ENCODE peak calls at places on chromosomes 5 and 9, in nine cellular contexts. K is AG04449, X is endodermal cell, G is HCT116, Y is ovary, A is choroid plexus epithelial cell, V is astrocyte of the spinal cord, W is epithelial cell of proximal tubule, R is fibroblast of the aortic adventitia. C is an unnamed sample.

GRCh38 chr5:117568622-117569021 is 994.0 kb upstream of the SEMA6A start:
- DNase-seq in K (no peak), V (no peak), W (no peak), A (no peak), G (no peak), X (no peak), R (peak), Y (no peak), C (no peak)

GRCh38 chr5:159106569-159107282 is 7.0 kb upstream of the EBF1 start:
- DNase-seq in X (peak), Y (peak), G (peak), A (peak), K (no peak), W (no peak), V (peak), R (peak), C (peak)

GRCh38 chr9:129968690-129969485 is 74.1 kb downstream of the FNBP1 start:
- DNase-seq in X (no peak), G (no peak), V (peak), K (peak), W (peak), A (peak), R (peak), Y (no peak), C (peak)

GRCh38 chr5:89117131-89117644 is 234.2 kb upstream of the MEF2C start:
- DNase-seq in V (no peak), A (no peak), G (no peak), Y (no peak), R (no peak), X (no peak), W (peak), K (no peak), C (no peak)

GRCh38 chr5:142551242-142552067 is 134.4 kb downstream of the FGF1 start:
- DNase-seq in V (no peak), K (no peak), Y (peak), W (no peak), R (no peak), A (peak), G (no peak), X (peak), C (peak)

GRCh38 chr9:116697341-116697740 is 10.2 kb downstream of the TRIM32 start:
- DNase-seq in A (peak), W (no peak), X (no peak), R (peak), K (peak), G (no peak), V (peak), Y (no peak), C (peak)

GRCh38 chr5:154112255-154112654 is 73.5 kb downstream of the MFAP3 start:
- DNase-seq in K (no peak), R (no peak), V (no peak), A (no peak), W (no peak), Y (no peak), X (no peak), G (no peak), C (no peak)

GRCh38 chr5:78543916-78544315 is 104.7 kb downstream of the LHFPL2 start:
- DNase-seq in X (no peak), K (no peak), W (no peak), V (no peak), Y (no peak), A (no peak), R (no peak), G (no peak), C (no peak)

DNA sequence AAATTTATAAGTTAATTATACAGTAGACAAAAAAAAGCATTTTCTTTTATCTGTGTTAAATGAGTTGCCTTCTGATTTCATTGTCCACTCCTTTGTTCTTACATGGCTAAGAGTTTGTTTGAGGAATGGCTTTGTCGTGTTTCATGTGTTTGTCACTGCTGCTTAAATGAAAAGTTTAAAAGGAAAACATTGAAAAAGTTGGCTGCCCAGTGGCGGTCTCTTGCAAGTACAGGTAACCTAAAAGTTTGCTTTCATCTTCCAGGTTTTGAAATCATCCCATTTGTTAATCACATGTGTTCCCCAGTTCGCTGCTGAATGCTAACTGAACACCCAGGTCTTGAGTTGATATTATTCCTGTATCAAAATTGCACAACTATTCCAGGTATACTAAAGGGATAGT is 33.9 kb downstream of the EGFLAM start:
- DNase-seq in X (no peak), V (no peak), W (no peak), A (no peak), G (no peak), K (no peak), R (no peak), Y (no peak), C (no peak)
- TF ChIP-seq CTCF in X (peak), V (no peak), W (no peak), A (no peak), G (no peak), K (no peak), R (no peak), Y (no peak), C (no peak)

DNA sequence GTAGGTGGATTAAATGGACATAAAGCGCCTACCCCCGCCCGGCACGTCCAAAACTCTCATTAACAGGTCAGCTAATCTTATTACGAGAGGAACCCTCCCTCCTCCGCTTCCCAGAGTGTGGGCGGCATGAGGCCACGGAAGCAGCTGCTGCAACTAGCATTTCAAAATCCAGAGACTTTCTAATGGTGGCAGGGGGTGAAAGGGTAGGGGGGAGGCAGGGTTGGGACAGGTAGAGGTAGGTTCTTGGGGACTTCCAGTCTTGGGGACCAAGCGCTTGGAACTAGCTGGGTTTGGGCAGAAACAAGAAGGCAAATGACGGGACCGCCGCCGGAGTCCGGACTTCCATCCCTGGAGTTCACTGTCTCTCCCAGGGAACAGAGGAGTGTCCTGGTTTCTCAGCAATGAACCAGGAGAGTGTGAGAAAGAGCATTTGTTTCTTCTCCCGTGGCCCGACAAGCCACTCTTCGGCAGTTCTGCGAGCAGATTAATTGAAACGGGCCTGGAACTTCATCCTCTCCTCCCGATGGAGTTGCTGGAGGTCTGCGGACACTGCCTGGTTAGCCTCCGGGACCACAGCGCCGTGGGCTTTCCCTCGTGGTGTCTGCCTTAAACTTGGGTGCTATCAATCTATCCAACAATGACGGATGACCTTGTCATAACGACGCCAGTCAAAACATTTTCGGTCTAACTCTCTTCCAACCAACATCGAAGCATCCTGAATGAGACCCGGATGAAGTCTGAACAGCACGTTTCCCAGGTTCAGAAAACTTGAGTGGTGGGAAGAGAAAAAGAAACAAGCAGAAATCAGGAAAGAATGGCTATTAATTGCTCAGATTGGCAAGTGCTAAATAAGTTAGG is 1.6 kb upstream of the PRDM6 start:
- DNase-seq in V (no peak), G (no peak), X (peak), K (no peak), W (no peak), Y (no peak), R (no peak), A (no peak), C (no peak)
- H3K4me3 ChIP-seq in V (no peak), G (no peak), X (peak), K (no peak), W (no peak), Y (no peak), R (no peak), A (no peak), C (no peak)

GRCh38 chr9:89922099-89922498 is 317.3 kb downstream of the GADD45G start:
- DNase-seq in V (no peak), A (no peak), W (no peak), K (no peak), R (no peak), Y (no peak), G (no peak), X (peak), C (no peak)

GRCh38 chr9:89917861-89918260 is 313.0 kb downstream of the GADD45G start:
- DNase-seq in R (no peak), K (no peak), V (no peak), X (no peak), A (no peak), W (no peak), G (no peak), Y (no peak), C (no peak)

GRCh38 chr9:89920131-89920530 is 315.3 kb downstream of the GADD45G start:
- DNase-seq in A (no peak), K (no peak), W (no peak), X (peak), G (no peak), Y (no peak), V (no peak), R (no peak), C (no peak)

GRCh38 chr9:89920901-89921300 is 316.1 kb downstream of the GADD45G start:
- DNase-seq in A (no peak), R (no peak), X (peak), W (no peak), Y (no peak), K (no peak), V (no peak), G (no peak), C (no peak)

DNA sequence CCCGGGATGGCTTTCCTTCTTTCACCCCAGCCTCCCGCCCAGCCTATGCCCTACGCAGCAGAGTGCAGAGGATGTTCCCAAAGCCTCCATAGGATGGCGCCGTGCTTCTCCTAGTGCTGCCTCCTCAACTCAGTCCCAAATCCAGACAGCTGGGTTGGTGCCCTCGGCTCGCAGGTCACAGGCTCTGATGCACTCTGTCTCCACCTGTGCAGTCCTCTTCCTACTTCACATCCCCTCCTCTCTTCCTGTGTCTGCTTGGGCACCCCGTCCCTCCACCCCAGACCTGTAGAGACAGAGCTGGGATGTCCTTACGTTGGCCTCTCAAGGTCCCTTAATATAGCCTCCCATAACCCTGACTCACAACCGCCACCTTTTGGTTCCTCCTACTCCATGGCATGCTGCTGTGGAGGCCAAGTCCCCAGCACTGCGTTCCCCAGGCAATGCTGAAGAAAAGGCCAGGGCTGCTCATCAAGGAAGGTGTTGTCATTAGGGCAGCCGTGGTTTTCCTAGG is 314.4 kb downstream of the GADD45G start:
- DNase-seq in G (peak), R (no peak), A (no peak), X (peak), V (no peak), K (no peak), Y (no peak), W (no peak), C (no peak)
- TF ChIP-seq CTCF in G (peak), R (no peak), A (no peak), X (peak), V (peak), K (no peak), Y (no peak), W (peak), C (peak)

DNA sequence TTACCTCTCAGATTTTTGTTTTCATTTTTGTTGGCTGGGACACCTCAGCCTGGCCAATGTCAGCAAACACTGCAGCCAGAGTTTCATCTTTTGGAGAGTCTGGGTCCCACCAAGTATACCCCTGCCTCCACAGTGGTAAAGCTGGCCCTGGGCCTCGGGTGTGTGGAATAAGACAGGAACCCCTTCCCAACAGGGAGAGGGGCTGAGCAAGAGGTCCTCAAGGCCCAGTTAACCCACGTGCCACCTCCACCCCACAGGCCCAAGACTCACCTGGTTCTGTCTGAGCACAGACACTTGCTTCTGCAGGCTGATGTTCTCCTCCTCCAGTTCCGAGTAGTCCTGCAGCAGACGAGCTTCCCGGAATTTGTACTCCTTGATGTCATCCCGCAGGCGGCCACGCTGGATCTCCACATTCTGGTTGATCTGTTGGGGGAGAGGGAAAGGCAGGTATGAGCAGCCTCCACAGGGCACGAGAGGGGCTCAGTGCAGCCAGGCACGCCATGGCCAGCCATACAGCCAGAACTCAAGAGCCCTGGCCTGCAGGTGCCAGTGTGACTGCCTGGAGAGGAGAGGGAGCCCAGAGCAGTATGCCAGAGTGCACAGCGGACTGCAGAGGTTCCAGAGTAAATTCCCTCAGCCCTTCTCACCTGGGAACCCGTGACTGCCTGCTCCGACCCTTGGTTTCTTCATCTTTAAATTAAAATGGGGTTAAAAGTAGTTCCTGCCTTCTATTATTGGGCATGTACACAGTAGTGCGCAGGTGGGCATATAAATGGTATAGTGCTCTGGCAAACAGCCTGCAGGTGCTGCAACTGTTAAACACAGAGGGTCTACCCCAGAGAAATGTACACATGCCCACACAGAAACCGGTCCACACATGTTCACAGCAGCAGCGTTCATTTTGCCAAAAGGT is 42.0 kb downstream of the BICD2 start:
- DNase-seq in V (no peak), X (no peak), A (no peak), W (no peak), R (no peak), Y (no peak), K (no peak), G (no peak), C (no peak)
- H3K4me3 ChIP-seq in V (no peak), X (no peak), A (no peak), W (no peak), R (no peak), Y (no peak), K (no peak), G (no peak), C (no peak)

C was measured in fibroblast of pulmonary artery.